ENCODE peak calls at places on chromosomes 13 and 19, in six cellular contexts. P is tibial nerve, W is transverse colon, X is thyroid gland, N is body of pancreas, Z is A549. L is an unnamed sample.

GRCh38 chr13:89465366-89465765 is 1794.2 kb downstream of the SLITRK5 start:
- DNase-seq in N (no peak), Z (no peak), X (no peak), W (no peak), P (no peak), L (no peak)

GRCh38 chr13:34044660-34045080 is 226.7 kb downstream of the RFC3 start:
- DNase-seq in N (no peak), Z (peak; percentile 75), X (no peak), W (no peak), P (no peak), L (no peak)

GRCh38 chr13:102039264-102039663 is 362.6 kb downstream of the FGF14 start:
- DNase-seq in X (no peak), N (no peak), W (no peak), Z (no peak), P (no peak), L (peak; percentile 35)

GRCh38 chr19:55820037-55820436 is 11.8 kb downstream of the NLRP11 start:
- DNase-seq in Z (no peak), W (no peak), N (no peak), X (no peak), P (no peak), L (no peak)

GRCh38 chr13:50006426-50007135 is 8.7 kb upstream of the KCNRG start:
- DNase-seq in P (no peak), X (no peak), W (peak; percentile 78), N (no peak), Z (no peak), L (no peak)

GRCh38 chr13:24502567-24503375 is 9.8 kb downstream of the PARP4 start:
- DNase-seq in P (no peak), Z (peak; percentile 58), W (peak; percentile 62), X (peak; percentile 25), N (no peak), L (no peak)

GRCh38 chr13:113933901-113934300 is 40.0 kb downstream of the C13orf46 start:
- DNase-seq in N (no peak), P (peak; percentile 11), Z (no peak), W (peak; percentile 1), X (peak; percentile 1), L (peak; percentile 43)

GRCh38 chr13:85197431-85197830 is 601.8 kb downstream of the SLITRK6 start:
- DNase-seq in P (no peak), N (no peak), W (no peak), X (no peak), Z (no peak), L (no peak)

GRCh38 chr13:50080856-50081105 is 65.5 kb downstream of the KCNRG start:
- DNase-seq in W (no peak), X (no peak), Z (no peak), N (no peak), P (no peak), L (no peak)

GRCh38 chr13:24905242-24905641 is 141.3 kb downstream of the RNF17 start:
- DNase-seq in X (no peak), P (no peak), N (no peak), Z (no peak), W (no peak), L (no peak)

GRCh38 chr13:23470706-23471610 is 37.5 kb upstream of the SACS start:
- DNase-seq in Z (no peak), N (no peak), P (no peak), X (no peak), W (no peak), L (no peak)

GRCh38 chr13:51865838-51866237 is 4.1 kb downstream of the CCDC70 start:
- DNase-seq in P (no peak), W (no peak), N (no peak), Z (no peak), X (no peak), L (no peak)

GRCh38 chr13:100089633-100090032 is 740 bp downstream of the PCCA start:
- DNase-seq in N (no peak), W (no peak), X (no peak), P (no peak), Z (no peak), L (no peak)

GRCh38 chr13:49840266-49840665 is 47.8 kb upstream of the KPNA3 start:
- DNase-seq in W (no peak), X (no peak), N (no peak), Z (no peak), P (no peak), L (no peak)

GRCh38 chr19:41535029-41535622 is 40.8 kb upstream of the CEACAM21 start:
- DNase-seq in W (no peak), N (no peak), P (no peak), Z (no peak), X (no peak), L (no peak)

GRCh38 chr13:82305588-82305987 is 1576.7 kb downstream of the SLITRK1 start:
- DNase-seq in Z (no peak), W (no peak), P (no peak), N (no peak), X (no peak), L (no peak)

DNA sequence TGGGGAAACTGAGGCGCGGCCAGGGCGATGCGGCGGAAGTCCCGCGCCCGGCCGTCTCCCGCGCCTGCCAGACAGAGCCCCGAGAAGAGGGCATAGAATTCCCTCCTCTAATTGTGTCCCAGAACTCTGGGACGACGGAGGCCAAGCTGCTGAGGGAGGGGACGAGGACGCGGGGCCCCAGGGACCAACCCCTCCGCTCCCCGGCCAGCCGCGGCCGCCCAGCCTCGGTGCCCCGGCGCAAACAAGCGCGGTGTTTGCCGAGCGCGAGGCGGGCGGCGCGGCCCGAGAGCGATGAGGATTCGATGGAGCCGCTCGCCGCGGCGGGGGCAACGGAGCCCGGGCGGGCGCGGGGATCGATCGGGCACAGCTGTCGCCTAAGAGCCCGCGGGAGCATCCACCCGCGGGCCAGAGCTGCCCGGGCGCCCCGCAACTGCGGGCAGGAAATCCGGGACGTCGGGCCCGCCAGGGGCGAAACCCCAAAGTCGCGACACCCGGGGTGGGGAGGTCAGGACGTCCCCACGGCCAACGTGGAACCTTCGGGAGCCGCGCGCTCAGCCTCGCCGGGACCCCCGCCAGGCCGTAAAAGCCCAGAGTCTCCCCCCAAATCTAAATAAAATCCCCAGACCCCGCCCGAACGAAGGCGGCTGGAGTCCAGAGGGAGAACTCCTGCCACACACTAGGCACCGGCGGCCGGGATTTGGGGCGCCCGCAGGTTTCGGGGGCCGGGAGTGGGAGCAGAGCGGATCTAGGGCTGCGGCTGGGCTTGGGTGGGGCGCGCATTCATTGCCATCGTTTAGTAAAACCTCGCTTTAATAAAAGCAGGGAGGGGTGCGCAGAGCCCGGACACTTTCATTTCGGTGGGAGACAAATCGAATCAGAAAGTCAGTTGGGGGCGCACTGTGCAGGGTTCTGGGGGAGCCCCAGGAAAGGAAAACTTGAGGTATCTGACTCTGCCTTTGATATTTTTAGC is 3.6 kb upstream of the ONECUT3 start:
- DNase-seq in X (no peak), N (no peak), P (no peak), Z (no peak), W (no peak), L (no peak)
- H3K4me1 ChIP-seq in X (peaks cover 40% of the 10 kb centered on the region), N (peaks cover 43% of the 10 kb centered on the region), P (peaks cover 16% of the 10 kb centered on the region), Z (peaks cover 52% of the 10 kb centered on the region), W (peaks cover 30% of the 10 kb centered on the region), L (peaks cover 22% of the 10 kb centered on the region)

GRCh38 chr19:34995551-34995950 is 4.6 kb upstream of the GRAMD1A start:
- DNase-seq in W (no peak), P (no peak), X (no peak), Z (peak; percentile 72), N (peak; percentile 42), L (no peak)

GRCh38 chr19:34991542-34992333 is 8.4 kb upstream of the GRAMD1A start:
- DNase-seq in X (no peak), W (no peak), N (no peak), P (no peak), Z (no peak), L (no peak)

GRCh38 chr19:34994286-34994642 is 5.9 kb upstream of the GRAMD1A start:
- DNase-seq in N (no peak), P (no peak), W (no peak), Z (no peak), X (no peak), L (no peak)

GRCh38 chr19:34996978-34997640 is 3.0 kb upstream of the GRAMD1A start:
- DNase-seq in Z (no peak), W (no peak), N (no peak), X (no peak), P (no peak), L (no peak)

DNA sequence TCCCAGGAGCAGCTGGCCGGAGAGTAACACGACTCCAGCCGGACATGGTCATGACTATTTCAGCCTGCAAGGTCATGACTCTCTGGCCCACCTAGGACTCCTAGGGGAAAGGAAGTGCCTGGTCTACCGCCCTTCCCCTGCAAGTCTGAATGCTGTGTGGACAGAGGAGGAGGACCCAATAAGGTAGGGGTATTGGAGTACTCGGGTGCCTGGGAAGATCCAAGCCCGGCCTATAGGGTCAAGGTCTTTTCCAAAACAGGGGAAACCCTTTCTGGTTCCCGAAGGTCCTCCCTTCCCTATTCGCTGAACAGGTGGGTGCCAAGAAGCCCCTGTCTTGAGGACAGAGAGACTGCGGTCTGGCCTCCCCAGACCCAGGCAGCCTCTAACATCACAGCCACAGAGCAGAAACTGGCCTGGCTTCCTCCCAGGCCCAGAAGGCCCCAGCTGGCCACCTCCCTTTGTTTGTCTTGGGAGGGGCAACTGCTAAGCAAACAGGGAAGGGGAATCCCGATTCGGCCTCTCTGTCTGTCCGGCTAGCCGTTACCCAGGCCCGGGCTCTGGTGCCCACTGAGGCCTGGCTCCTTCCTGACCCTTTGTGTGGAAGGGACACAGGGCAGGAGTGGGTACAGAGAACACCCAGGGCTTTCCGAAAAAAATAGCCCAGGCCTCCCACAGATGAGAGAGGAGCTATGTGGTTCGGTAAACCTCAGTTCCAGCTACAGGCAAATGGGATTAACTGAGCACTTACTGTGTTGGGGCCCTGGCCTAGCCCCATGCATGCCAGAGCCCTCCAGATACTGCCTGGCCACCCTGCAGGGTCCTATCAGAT is 5.3 kb upstream of the GRAMD1A start:
- DNase-seq in X (no peak), W (peak; percentile 65), P (no peak), Z (peak; percentile 94), N (peak; percentile 87), L (peak; percentile 63)
- H3K4me3 ChIP-seq in X (no peak overlapping the region), W (no peak overlapping the region), P (no peak overlapping the region), Z (peak overlapping the region; percentile 2), N (no peak overlapping the region), L (no peak overlapping the region)

DNA sequence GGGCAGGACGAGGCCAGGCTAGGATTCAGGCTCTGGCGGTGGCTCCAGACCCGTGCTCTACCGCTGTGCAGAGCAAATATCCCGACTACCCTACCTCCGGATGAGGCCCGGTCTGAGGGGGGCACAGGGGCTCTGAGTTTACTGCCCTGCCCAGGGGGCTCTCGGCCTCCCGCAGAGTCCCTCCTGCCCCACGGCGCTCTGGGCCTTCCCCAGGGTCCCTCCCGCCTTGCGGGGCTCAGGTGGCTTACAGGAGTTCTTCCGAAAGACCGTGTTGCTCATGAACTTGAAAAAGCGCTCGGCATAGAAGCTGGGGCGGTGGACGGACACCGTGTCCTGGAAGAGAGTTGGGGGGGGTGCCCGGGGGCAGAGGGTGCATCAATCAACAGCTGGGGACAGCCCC is 19.1 kb upstream of the CACTIN start:
- DNase-seq in N (no peak), Z (no peak), X (no peak), W (no peak), P (no peak), L (no peak)
- TF ChIP-seq POLR2A in N (no peak), Z (no peak), X (no peak), W (no peak), P (no peak), L (no peak)

DNA sequence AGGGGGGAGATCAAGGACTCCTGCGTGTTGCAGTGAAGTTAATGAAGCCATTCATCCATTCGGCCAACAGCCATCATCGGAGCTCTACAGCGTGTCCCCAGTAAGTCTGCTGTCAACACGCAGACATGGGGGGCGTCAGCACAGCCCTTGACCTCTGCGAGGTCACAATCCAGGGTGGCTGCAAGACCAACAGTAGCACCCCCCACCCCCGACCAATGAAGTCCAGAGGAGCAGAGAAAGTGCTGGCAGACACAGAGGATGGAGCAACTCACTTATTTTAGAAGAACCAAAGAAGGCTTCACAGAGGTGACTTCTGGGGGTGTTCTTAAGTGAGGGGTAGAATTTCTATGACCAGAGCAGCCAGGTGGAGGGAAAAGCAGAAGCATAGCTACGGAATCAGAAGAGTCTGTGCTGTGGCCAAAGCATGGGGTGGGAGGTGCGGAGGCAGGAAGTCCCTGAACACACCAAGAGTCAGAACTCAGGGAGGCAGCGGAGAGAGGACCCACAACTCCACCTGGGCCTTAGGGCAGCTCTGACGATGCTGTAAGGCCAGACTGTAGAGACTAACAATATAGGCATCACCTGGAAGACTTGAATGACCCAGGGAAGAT is 185.4 kb downstream of the FOXO1 start:
- DNase-seq in P (no peak), W (no peak), X (no peak), Z (no peak), N (no peak), L (no peak)
- H3K4me1 ChIP-seq in P (peaks cover 30% of the 10 kb centered on the region), W (peaks cover 5% of the 10 kb centered on the region), X (peaks cover 78% of the 10 kb centered on the region), Z (peaks cover 16% of the 10 kb centered on the region), N (peaks cover 56% of the 10 kb centered on the region), L (peaks cover 23% of the 10 kb centered on the region)

L was measured in heart left ventricle.